ENCODE peak calls at places on chromosomes 11 and 22, in ten cellular contexts. Y, T, U, H, B, E, F, X, J and P are unnamed samples.

GRCh38 chr11:46392421-46393230 is 1.1 kb upstream of the CHRM4 start:
- DNase-seq in X (peak; percentile 85), B (peak; percentile 96), Y (peak; percentile 95), U (peak; percentile 83), F (peak; percentile 84), J (peak; percentile 94), T (peak; percentile 69), E (peak; percentile 84), H (peak; percentile 94), P (peak; percentile 95)

GRCh38 chr11:35911616-35912165 is 32.2 kb upstream of the LDLRAD3 start:
- DNase-seq in F (no peak), Y (no peak), T (no peak), H (no peak), J (no peak), U (peak; percentile 49), E (no peak), X (no peak), B (no peak), P (no peak)

GRCh38 chr11:30786392-30787120 is 200.4 kb upstream of the MPPED2 start:
- DNase-seq in T (no peak), Y (no peak), E (no peak), B (no peak), X (no peak), J (no peak), U (peak; percentile 19), H (no peak), F (no peak), P (no peak)

GRCh38 chr11:79458712-79459111 is 17.9 kb upstream of the TENM4 start:
- DNase-seq in Y (no peak), J (no peak), T (no peak), U (no peak), B (no peak), H (no peak), E (no peak), X (no peak), F (no peak), P (no peak)

GRCh38 chr11:36454991-36455611 is 55.0 kb downstream of the TRAF6 start:
- DNase-seq in Y (peak; percentile 37), J (no peak), E (peak; percentile 26), F (no peak), H (no peak), B (no peak), T (no peak), U (peak; percentile 40), X (no peak), P (no peak)

GRCh38 chr22:30204015-30204741 is 42.4 kb downstream of the LIF start:
- DNase-seq in B (peak; percentile 84), J (no peak), T (no peak), U (no peak), F (no peak), H (no peak), E (no peak), X (no peak), Y (no peak), P (no peak)

GRCh38 chr11:113796663-113797259 is 17.2 kb downstream of the CLDN25 start:
- DNase-seq in X (no peak), H (peak; percentile 49), U (peak; percentile 70), B (no peak), Y (peak; percentile 87), F (no peak), T (peak; percentile 40), J (peak; percentile 80), E (peak; percentile 35), P (no peak)

GRCh38 chr11:73350908-73351636 is 25.1 kb upstream of the RELT start:
- DNase-seq in E (no peak), F (no peak), J (peak; percentile 70), X (peak; percentile 60), H (peak; percentile 87), U (peak; percentile 87), Y (peak; percentile 78), B (no peak), T (peak; percentile 55), P (no peak)

DNA sequence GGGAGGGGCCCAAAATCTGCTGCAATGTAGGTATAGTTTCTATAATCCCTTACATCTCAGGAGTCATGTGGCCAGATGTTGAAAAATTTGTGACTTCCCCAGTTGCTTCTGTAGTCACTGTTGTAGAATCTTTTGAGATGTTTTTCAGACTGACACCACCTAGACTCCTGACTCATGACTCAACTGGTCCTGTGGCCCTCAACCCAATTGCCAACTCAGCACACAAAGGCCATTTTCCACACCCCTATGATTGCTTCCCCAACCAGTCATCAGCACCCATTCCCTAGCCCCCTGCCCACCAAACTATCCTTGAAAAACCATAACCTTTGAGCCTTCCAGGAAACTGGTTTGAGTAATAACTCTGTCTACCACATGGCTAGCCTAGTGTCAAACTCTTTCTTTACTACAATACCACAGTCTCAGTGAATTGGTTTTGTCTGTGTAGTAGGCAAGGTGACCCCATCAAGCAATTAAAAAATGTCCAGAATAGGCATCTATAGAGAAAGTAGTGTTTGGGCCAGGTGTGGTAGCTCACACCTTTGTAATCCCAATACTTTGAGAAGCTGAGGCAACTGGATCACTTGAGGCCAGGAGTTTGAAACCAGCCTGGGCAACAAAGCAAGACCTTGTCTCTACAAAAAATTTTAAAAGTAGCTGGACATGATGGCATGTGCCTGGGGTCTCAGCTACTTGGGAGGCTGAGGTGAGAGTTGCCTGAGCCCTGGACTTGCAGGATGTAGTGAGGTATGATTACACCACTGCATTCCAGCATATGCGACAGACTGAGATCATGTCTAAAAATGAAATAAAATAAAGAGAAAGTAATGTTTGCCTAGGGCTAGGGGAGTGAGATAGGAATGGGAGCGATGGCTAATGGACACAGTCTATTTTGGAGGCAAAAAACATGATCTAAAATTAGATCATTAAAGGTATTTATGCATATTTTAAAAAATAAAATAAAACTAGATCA is 24.1 kb upstream of the FEZ1 start:
- DNase-seq in U (no peak), Y (no peak), J (no peak), H (no peak), F (no peak), X (no peak), B (no peak), T (peak; percentile 17), E (no peak), P (no peak)
- TF ChIP-seq CTCF in U (no peak), Y (no peak), J (no peak), H (no peak), F (no peak), X (no peak), B (no peak), T (no peak), E (no peak), P (no peak)

GRCh38 chr11:10295056-10295901 is 1.3 kb upstream of the SBF2 start:
- DNase-seq in T (no peak), H (no peak), U (peak; percentile 14), F (no peak), X (no peak), B (no peak), E (no peak), Y (no peak), J (no peak), P (no peak)

GRCh38 chr11:10294289-10294953 is 402 bp upstream of the SBF2 start:
- DNase-seq in E (peak; percentile 48), U (peak; percentile 86), Y (peak; percentile 62), B (peak; percentile 91), X (no peak), J (peak; percentile 55), T (peak; percentile 44), F (no peak), H (peak; percentile 11), P (peak; percentile 87)

GRCh38 chr11:10302294-10302743 is 2.6 kb upstream of the ADM start:
- DNase-seq in B (peak; percentile 76), H (no peak), U (no peak), F (no peak), X (peak; percentile 78), T (no peak), E (no peak), J (peak; percentile 19), Y (no peak), P (no peak)

GRCh38 chr11:10301656-10302293 is 3.1 kb upstream of the ADM start:
- DNase-seq in B (no peak), Y (no peak), U (peak; percentile 87), H (no peak), X (no peak), F (no peak), J (no peak), E (no peak), T (peak; percentile 61), P (no peak)

GRCh38 chr11:10298342-10298741 is 4.3 kb upstream of the SBF2 start:
- DNase-seq in X (no peak), U (peak; percentile 98), F (no peak), T (peak; percentile 76), B (no peak), Y (no peak), J (peak; percentile 32), E (no peak), H (peak; percentile 11), P (no peak)
- TF ChIP-seq CTCF in X (no peak), U (peak; percentile 54), F (no peak), T (peak; percentile 2), B (no peak), Y (no peak), J (peak; percentile 32), E (no peak), H (no peak), P (peak; percentile 26)

DNA sequence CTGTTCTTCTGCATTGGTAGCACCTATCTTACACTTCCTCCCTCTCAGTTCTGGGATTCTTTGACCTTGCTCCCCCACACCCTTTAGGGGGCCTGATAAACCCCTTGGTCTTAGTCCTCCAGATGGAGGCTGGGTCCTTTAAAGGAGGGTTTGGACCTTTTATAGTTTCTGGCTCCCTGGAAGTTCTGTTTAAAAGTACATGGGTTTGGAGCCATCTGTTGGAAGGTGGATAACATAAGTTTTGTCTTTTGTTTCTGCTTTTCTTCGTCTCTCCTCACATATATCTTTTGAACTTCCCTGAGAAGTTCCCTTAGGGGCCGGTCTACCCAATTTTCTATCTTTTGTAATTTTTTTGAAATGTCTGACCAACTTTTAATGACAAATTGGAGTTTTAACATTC is 17.9 kb upstream of the HYLS1 start:
- DNase-seq in E (no peak), B (no peak), U (no peak), J (no peak), H (no peak), F (no peak), T (no peak), X (no peak), Y (no peak), P (no peak)
- TF ChIP-seq CTCF in E (no peak), B (no peak), U (peak; percentile 6), J (peak; percentile 12), H (peak; percentile 42), F (no peak), T (no peak), X (no peak), Y (peak; percentile 35), P (no peak)

GRCh38 chr11:120562806-120563425 is 51.4 kb downstream of the GRIK4 start:
- DNase-seq in J (no peak), T (no peak), E (peak; percentile 44), B (peak; percentile 57), F (no peak), X (no peak), Y (no peak), H (no peak), U (no peak), P (no peak)

GRCh38 chr11:120563698-120564572 is 52.4 kb downstream of the GRIK4 start:
- DNase-seq in B (peak; percentile 79), H (no peak), Y (peak; percentile 83), E (peak; percentile 32), U (peak; percentile 41), F (no peak), X (no peak), T (no peak), J (peak; percentile 42), P (no peak)

GRCh38 chr11:120566176-120566575 is 54.6 kb downstream of the GRIK4 start:
- DNase-seq in Y (no peak), H (no peak), U (peak; percentile 47), E (no peak), F (no peak), X (no peak), T (peak; percentile 48), B (no peak), J (no peak), P (no peak)

GRCh38 chr11:120565436-120566155 is 54.0 kb downstream of the GRIK4 start:
- DNase-seq in B (peak; percentile 57), F (no peak), T (peak; percentile 36), H (no peak), Y (no peak), E (no peak), X (no peak), U (peak; percentile 25), J (no peak), P (no peak)

DNA sequence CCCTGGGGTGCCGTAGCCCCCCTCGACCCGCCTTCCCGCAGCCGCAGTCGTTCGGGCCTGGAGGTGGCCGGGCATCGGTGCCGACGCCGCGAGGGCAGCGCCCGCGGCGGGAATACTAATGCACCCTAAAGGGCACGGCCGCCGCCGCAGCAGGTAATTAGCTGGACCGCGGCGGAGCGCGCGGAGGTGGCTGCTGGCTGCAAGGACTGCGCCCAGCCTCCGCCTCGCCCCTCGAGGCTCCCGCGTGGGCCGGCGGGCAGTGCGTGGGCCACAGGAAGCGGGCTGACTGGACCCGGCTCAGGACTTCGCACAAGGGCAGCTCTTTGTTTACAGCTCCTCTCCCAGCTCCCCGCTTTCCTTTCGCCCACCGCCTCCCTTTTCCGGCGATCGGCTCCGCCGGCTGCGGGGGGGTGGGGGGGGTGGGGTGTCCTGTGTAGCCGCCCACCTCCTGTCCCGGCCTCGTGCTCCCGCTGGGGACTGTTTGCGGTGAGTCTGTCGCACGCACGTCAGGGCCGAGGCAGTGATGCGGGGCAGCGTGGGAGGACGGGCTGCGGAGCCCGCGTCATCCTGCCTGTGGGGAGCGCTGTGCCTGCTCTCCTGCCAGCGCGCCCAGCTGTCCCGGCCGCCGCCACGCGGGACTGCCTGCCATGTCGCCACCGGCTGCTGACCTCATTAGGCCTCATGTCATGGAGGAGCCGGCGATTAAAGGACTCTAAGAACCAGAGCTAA is 53.2 kb downstream of the GRIK4 start:
- DNase-seq in F (no peak), U (peak; percentile 31), H (no peak), X (no peak), J (peak; percentile 57), Y (peak; percentile 46), E (peak; percentile 51), T (no peak), B (peak; percentile 87), P (no peak)
- TF ChIP-seq CTCF in F (no peak), U (peak; percentile 26), H (no peak), X (no peak), J (peak; percentile 16), Y (peak; percentile 32), E (no peak), T (peak; percentile 37), B (no peak), P (no peak)